ENCODE peak calls at places on chromosomes 6 and 20, in four cellular contexts. O, T, R and V are unnamed samples.

GRCh38 chr6:88842320-88842719 is 121.1 kb downstream of the RNGTT start:
- DNase-seq in O (no peak), T (no peak), R (no peak), V (no peak)

GRCh38 chr6:158461954-158462353 is 97.9 kb upstream of the TMEM181 start:
- DNase-seq in O (no peak), T (no peak), R (peak), V (no peak)

GRCh38 chr20:45341579-45341938 is 6.7 kb downstream of the SDC4 start:
- DNase-seq in O (no peak), T (no peak), R (no peak), V (no peak)

GRCh38 chr6:8507286-8507685 is 71.9 kb upstream of the SLC35B3 start:
- DNase-seq in O (no peak), T (no peak), R (no peak), V (no peak)

GRCh38 chr6:141123497-141123896 is 1009.2 kb upstream of the GJE1 start:
- DNase-seq in O (no peak), T (no peak), R (no peak), V (no peak)

GRCh38 chr20:63103402-63104311 is 96.9 kb upstream of the BHLHE23 start:
- DNase-seq in O (no peak), T (peak), R (peak), V (no peak)

GRCh38 chr6:142372348-142372747 is 70.5 kb downstream of the ADGRG6 start:
- DNase-seq in O (no peak), T (no peak), R (peak), V (no peak)

GRCh38 chr6:143410859-143411270 is 39.6 kb downstream of the ADAT2 start:
- DNase-seq in O (no peak), T (peak), R (peak), V (peak)

GRCh38 chr6:2257358-2257757 is 12.0 kb upstream of the GMDS start:
- DNase-seq in O (no peak), T (no peak), R (no peak), V (no peak)

GRCh38 chr6:131061041-131061770 is 1.8 kb downstream of the EPB41L2 start:
- DNase-seq in O (no peak), T (peak), R (peak), V (no peak)

GRCh38 chr6:84758486-84758885 is 5.9 kb downstream of the TBX18 start:
- DNase-seq in O (no peak), T (no peak), R (no peak), V (no peak)

GRCh38 chr6:45445749-45446454 is 68.2 kb upstream of the SUPT3H start:
- DNase-seq in O (peak), T (peak), R (peak), V (peak)

GRCh38 chr6:148379966-148380653 is 37.5 kb downstream of the SASH1 start:
- DNase-seq in O (no peak), T (peak), R (no peak), V (no peak)

GRCh38 chr6:135181333-135182119 is 418 bp downstream of the MYB start:
- DNase-seq in O (no peak), T (peak), R (peak), V (no peak)

GRCh38 chr6:97151611-97152010 is 131.4 kb downstream of the MMS22L start:
- DNase-seq in O (no peak), T (no peak), R (no peak), V (no peak)

GRCh38 chr6:89944826-89945407 is 50.6 kb downstream of the GJA10 start:
- DNase-seq in O (no peak), T (peak), R (peak), V (no peak)

GRCh38 chr6:128601060-128601459 is 80.7 kb upstream of the PTPRK start:
- DNase-seq in O (no peak), T (peak), R (peak), V (no peak)

GRCh38 chr20:25223179-25223661 is 24.7 kb upstream of the PYGB start:
- DNase-seq in O (peak), T (peak), R (peak), V (peak)

GRCh38 chr6:36618366-36619355 is 24.5 kb downstream of the SRSF3 start:
- DNase-seq in O (no peak), T (no peak), R (no peak), V (no peak)

GRCh38 chr6:23111984-23112383 is 542.6 kb downstream of the HDGFL1 start:
- DNase-seq in O (no peak), T (peak), R (peak), V (no peak)

GRCh38 chr6:5967594-5967993 is 39.1 kb downstream of the NRN1 start:
- DNase-seq in O (no peak), T (peak), R (no peak), V (no peak)

GRCh38 chr6:149728499-149729234 is 10.8 kb upstream of the LATS1 start:
- DNase-seq in O (no peak), T (no peak), R (no peak), V (no peak)

GRCh38 chr20:33554914-33555420 is 65.1 kb downstream of the CBFA2T2 start:
- DNase-seq in O (peak), T (peak), R (peak), V (peak)

GRCh38 chr6:47252636-47253035 is 57.1 kb downstream of the TNFRSF21 start:
- DNase-seq in O (no peak), T (no peak), R (no peak), V (no peak)

GRCh38 chr6:132279592-132280139 is 121.6 kb downstream of the MOXD1 start:
- DNase-seq in O (peak), T (peak), R (peak), V (peak)

GRCh38 chr20:41047279-41047974 is 18.8 kb downstream of the TOP1 start:
- DNase-seq in O (no peak), T (peak), R (no peak), V (no peak)

GRCh38 chr6:88749849-88750248 is 213.6 kb downstream of the RNGTT start:
- DNase-seq in O (no peak), T (no peak), R (peak), V (no peak)

GRCh38 chr6:144659202-144659731 is 374.1 kb downstream of the UTRN start:
- DNase-seq in O (no peak), T (peak), R (peak), V (peak)